ENCODE peak calls at places on chromosomes 11 and 22, in six cellular contexts. One of them, this sample, is unnamed.

GRCh38 chr11:121113611-121114010 is 12.6 kb downstream of the TECTA start:
- DNase-seq in activated T-cell treated with anti-CD3 and anti-CD28 coated beads, Interleukin-2, amount 50 U/mL, for 72 hours: no peak
- DNase-seq in kidney glomerular epithelial cell: no peak
- DNase-seq in NCI-H1092: no peak
- DNase-seq in activated CD4-positive, alpha-beta T cell treated with anti-CD3 and anti-CD28 coated beads for 24 hours: no peak
- DNase-seq in T-helper 9 cell: no peak
- DNase-seq in this sample: no peak

GRCh38 chr22:38030311-38031133 is 26.7 kb upstream of the PICK1 start:
- DNase-seq in activated T-cell treated with anti-CD3 and anti-CD28 coated beads, Interleukin-2, amount 50 U/mL, for 72 hours: no peak
- DNase-seq in kidney glomerular epithelial cell: no peak
- DNase-seq in NCI-H1092: no peak
- DNase-seq in activated CD4-positive, alpha-beta T cell treated with anti-CD3 and anti-CD28 coated beads for 24 hours: no peak
- DNase-seq in T-helper 9 cell: no peak
- DNase-seq in this sample: peak

GRCh38 chr11:28657378-28658030 is 549.3 kb downstream of the METTL15 start:
- DNase-seq in activated T-cell treated with anti-CD3 and anti-CD28 coated beads, Interleukin-2, amount 50 U/mL, for 72 hours: no peak
- DNase-seq in kidney glomerular epithelial cell: peak
- DNase-seq in NCI-H1092: no peak
- DNase-seq in activated CD4-positive, alpha-beta T cell treated with anti-CD3 and anti-CD28 coated beads for 24 hours: no peak
- DNase-seq in T-helper 9 cell: no peak
- DNase-seq in this sample: no peak

GRCh38 chr11:120893431-120894206 is 130.3 kb upstream of the TBCEL start:
- DNase-seq in activated T-cell treated with anti-CD3 and anti-CD28 coated beads, Interleukin-2, amount 50 U/mL, for 72 hours: no peak
- DNase-seq in kidney glomerular epithelial cell: no peak
- DNase-seq in NCI-H1092: no peak
- DNase-seq in activated CD4-positive, alpha-beta T cell treated with anti-CD3 and anti-CD28 coated beads for 24 hours: no peak
- DNase-seq in T-helper 9 cell: no peak
- DNase-seq in this sample: no peak

GRCh38 chr11:62689421-62690183 is at the start of gene LRRN4CL:
- DNase-seq in activated T-cell treated with anti-CD3 and anti-CD28 coated beads, Interleukin-2, amount 50 U/mL, for 72 hours: no peak
- DNase-seq in kidney glomerular epithelial cell: no peak
- DNase-seq in NCI-H1092: no peak
- DNase-seq in activated CD4-positive, alpha-beta T cell treated with anti-CD3 and anti-CD28 coated beads for 24 hours: no peak
- DNase-seq in T-helper 9 cell: no peak
- DNase-seq in this sample: peak

GRCh38 chr11:44814881-44815592 is 88.3 kb downstream of the TSPAN18 start:
- DNase-seq in activated T-cell treated with anti-CD3 and anti-CD28 coated beads, Interleukin-2, amount 50 U/mL, for 72 hours: no peak
- DNase-seq in kidney glomerular epithelial cell: no peak
- DNase-seq in NCI-H1092: no peak
- DNase-seq in activated CD4-positive, alpha-beta T cell treated with anti-CD3 and anti-CD28 coated beads for 24 hours: no peak
- DNase-seq in T-helper 9 cell: no peak
- DNase-seq in this sample: no peak

GRCh38 chr11:62217191-62217748 is 8.8 kb downstream of the SCGB2A1 start:
- DNase-seq in activated T-cell treated with anti-CD3 and anti-CD28 coated beads, Interleukin-2, amount 50 U/mL, for 72 hours: peak
- DNase-seq in kidney glomerular epithelial cell: peak
- DNase-seq in NCI-H1092: peak
- DNase-seq in activated CD4-positive, alpha-beta T cell treated with anti-CD3 and anti-CD28 coated beads for 24 hours: no peak
- DNase-seq in T-helper 9 cell: no peak
- DNase-seq in this sample: no peak

GRCh38 chr22:36925388-36926290 is 12.2 kb downstream of the CSF2RB start:
- DNase-seq in activated T-cell treated with anti-CD3 and anti-CD28 coated beads, Interleukin-2, amount 50 U/mL, for 72 hours: no peak
- DNase-seq in kidney glomerular epithelial cell: no peak
- DNase-seq in NCI-H1092: no peak
- DNase-seq in activated CD4-positive, alpha-beta T cell treated with anti-CD3 and anti-CD28 coated beads for 24 hours: no peak
- DNase-seq in T-helper 9 cell: no peak
- DNase-seq in this sample: no peak

GRCh38 chr11:45853616-45854219 is 6.4 kb downstream of the CRY2 start:
- DNase-seq in activated T-cell treated with anti-CD3 and anti-CD28 coated beads, Interleukin-2, amount 50 U/mL, for 72 hours: no peak
- DNase-seq in kidney glomerular epithelial cell: no peak
- DNase-seq in NCI-H1092: no peak
- DNase-seq in activated CD4-positive, alpha-beta T cell treated with anti-CD3 and anti-CD28 coated beads for 24 hours: no peak
- DNase-seq in T-helper 9 cell: no peak
- DNase-seq in this sample: no peak

GRCh38 chr22:36331306-36331911 is 56.4 kb downstream of the MYH9 start:
- DNase-seq in activated T-cell treated with anti-CD3 and anti-CD28 coated beads, Interleukin-2, amount 50 U/mL, for 72 hours: peak
- DNase-seq in kidney glomerular epithelial cell: peak
- DNase-seq in NCI-H1092: no peak
- DNase-seq in activated CD4-positive, alpha-beta T cell treated with anti-CD3 and anti-CD28 coated beads for 24 hours: no peak
- DNase-seq in T-helper 9 cell: peak
- DNase-seq in this sample: peak

GRCh38 chr11:116605543-116605942 is 167.2 kb downstream of the BUD13 start:
- DNase-seq in activated T-cell treated with anti-CD3 and anti-CD28 coated beads, Interleukin-2, amount 50 U/mL, for 72 hours: peak
- DNase-seq in kidney glomerular epithelial cell: peak
- DNase-seq in NCI-H1092: no peak
- DNase-seq in activated CD4-positive, alpha-beta T cell treated with anti-CD3 and anti-CD28 coated beads for 24 hours: no peak
- DNase-seq in T-helper 9 cell: no peak
- DNase-seq in this sample: peak

GRCh38 chr22:22213231-22213630 is 31.4 kb upstream of the VPREB1 start:
- DNase-seq in activated T-cell treated with anti-CD3 and anti-CD28 coated beads, Interleukin-2, amount 50 U/mL, for 72 hours: no peak
- DNase-seq in kidney glomerular epithelial cell: no peak
- DNase-seq in NCI-H1092: no peak
- DNase-seq in activated CD4-positive, alpha-beta T cell treated with anti-CD3 and anti-CD28 coated beads for 24 hours: no peak
- DNase-seq in T-helper 9 cell: no peak
- DNase-seq in this sample: no peak

This sample was measured in transverse colon.